ENCODE peak calls at places on chromosomes 2 and 18, in four cellular contexts. C is breast epithelium, Y is SK-N-SH, F is stomach. D is an unnamed sample.
A peak's percentile ranks its signal among the peaks of the same experiment; 100 is the strongest.

GRCh38 chr2:231454361-231454791 is 9.9 kb downstream of the NCL start:
- DNase-seq in C (no peak), Y (no peak), F (no peak), D (no peak)

GRCh38 chr18:79954791-79955190 is 3.3 kb upstream of the SLC66A2 start:
- DNase-seq in C (peak; percentile 15), Y (no peak), F (no peak), D (no peak)

GRCh38 chr2:3377279-3377611 is 373 bp downstream of the EIPR1 start:
- DNase-seq in C (no peak), Y (peak; percentile 76), F (no peak), D (no peak)

GRCh38 chr2:118738524-118739308 is 108.7 kb downstream of the EN1 start:
- DNase-seq in C (no peak), Y (no peak), F (no peak), D (no peak)

GRCh38 chr2:175742367-175742766 is 259.7 kb downstream of the LNPK start:
- DNase-seq in C (no peak), Y (no peak), F (no peak), D (no peak)

GRCh38 chr2:62705859-62706720 is 577 bp downstream of the EHBP1 start:
- DNase-seq in C (peak; percentile 67), Y (peak; percentile 78), F (peak; percentile 49), D (no peak)

GRCh38 chr2:75309596-75310290 is 110.4 kb upstream of the TACR1 start:
- DNase-seq in C (no peak), Y (no peak), F (no peak), D (no peak)

GRCh38 chr18:76955529-76956170 is 133.3 kb downstream of the ZNF236 start:
- DNase-seq in C (no peak), Y (no peak), F (peak; percentile 94), D (no peak)

GRCh38 chr2:240364961-240365775 is 70.3 kb upstream of the GPC1 start:
- DNase-seq in C (no peak), Y (no peak), F (no peak), D (no peak)

GRCh38 chr2:133641497-133641896 is 73.2 kb upstream of the NCKAP5 start:
- DNase-seq in C (peak; percentile 89), Y (no peak), F (peak; percentile 47), D (no peak)

GRCh38 chr2:162002623-162003200 is 71.3 kb downstream of the DPP4 start:
- DNase-seq in C (no peak), Y (no peak), F (no peak), D (no peak)

GRCh38 chr2:7634370-7634769 is 717.2 kb downstream of the RNF144A start:
- DNase-seq in C (no peak), Y (no peak), F (no peak), D (no peak)

GRCh38 chr2:100260712-100261620 is 61.3 kb downstream of the LONRF2 start:
- DNase-seq in C (peak; percentile 70), Y (peak; percentile 83), F (peak; percentile 60), D (peak; percentile 80)

GRCh38 chr18:39448942-39449341 is 1883.3 kb upstream of the CELF4 start:
- DNase-seq in C (no peak), Y (no peak), F (no peak), D (no peak)

GRCh38 chr2:109143214-109144187 is 14.5 kb downstream of the SH3RF3 start:
- DNase-seq in C (no peak), Y (no peak), F (no peak), D (no peak)

GRCh38 chr2:119485336-119486110 is 38.8 kb downstream of the SCTR start:
- DNase-seq in C (no peak), Y (peak; percentile 65), F (peak; percentile 68), D (no peak)

GRCh38 chr2:239870863-239871262 is 154.3 kb downstream of the NDUFA10 start:
- DNase-seq in C (peak; percentile 5), Y (no peak), F (no peak), D (no peak)

GRCh38 chr2:172437419-172438063 is 10.2 kb downstream of the ITGA6 start:
- DNase-seq in C (no peak), Y (no peak), F (no peak), D (no peak)

GRCh38 chr2:217878865-217879595 is 123.8 kb downstream of the TNS1 start:
- DNase-seq in C (no peak), Y (no peak), F (no peak), D (no peak)

GRCh38 chr2:239601201-239601851 is 200.5 kb upstream of the HDAC4 start:
- DNase-seq in C (peak; percentile 30), Y (no peak), F (peak; percentile 24), D (peak; percentile 49)

GRCh38 chr2:64327510-64328414 is 126.2 kb upstream of the LGALSL start:
- DNase-seq in C (no peak), Y (peak; percentile 65), F (no peak), D (peak; percentile 89)

GRCh38 chr2:171434671-171434980 is 600 bp downstream of the DCAF17 start:
- DNase-seq in C (no peak), Y (no peak), F (no peak), D (no peak)

GRCh38 chr2:238786379-238786778 is 61.5 kb upstream of the TWIST2 start:
- DNase-seq in C (no peak), Y (no peak), F (no peak), D (no peak)

GRCh38 chr18:62781893-62782292 is 66.6 kb downstream of the PHLPP1 start:
- DNase-seq in C (no peak), Y (no peak), F (no peak), D (no peak)

GRCh38 chr2:185531721-185532120 is 206.9 kb upstream of the FSIP2 start:
- DNase-seq in C (no peak), Y (no peak), F (no peak), D (no peak)

GRCh38 chr2:185522472-185522871 is 216.1 kb upstream of the FSIP2 start:
- DNase-seq in C (no peak), Y (no peak), F (no peak), D (no peak)

DNA sequence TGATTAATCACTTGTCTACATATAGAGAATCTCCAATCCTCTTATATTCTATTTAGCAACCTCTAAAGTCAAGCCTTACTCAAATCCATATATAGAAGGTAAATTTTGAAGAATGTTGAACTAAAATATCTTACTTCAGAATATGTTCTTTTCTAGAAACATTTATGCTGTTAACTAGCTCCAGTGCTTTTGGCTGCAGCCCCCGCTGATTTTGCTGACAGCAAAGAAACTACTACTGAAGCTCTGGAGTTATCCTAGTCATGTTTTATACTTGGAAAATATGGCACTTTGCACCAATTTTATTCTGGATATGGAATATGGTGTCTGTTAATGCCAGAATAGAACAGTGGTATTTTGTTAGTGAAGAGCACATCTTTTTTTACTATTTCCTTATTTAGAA is 212.4 kb upstream of the FSIP2 start:
- DNase-seq in C (no peak), Y (no peak), F (no peak), D (no peak)
- H3K4me3 ChIP-seq in C (no peak overlapping the region), Y (no peak overlapping the region), F (no peak overlapping the region), D (no peak overlapping the region)

DNA sequence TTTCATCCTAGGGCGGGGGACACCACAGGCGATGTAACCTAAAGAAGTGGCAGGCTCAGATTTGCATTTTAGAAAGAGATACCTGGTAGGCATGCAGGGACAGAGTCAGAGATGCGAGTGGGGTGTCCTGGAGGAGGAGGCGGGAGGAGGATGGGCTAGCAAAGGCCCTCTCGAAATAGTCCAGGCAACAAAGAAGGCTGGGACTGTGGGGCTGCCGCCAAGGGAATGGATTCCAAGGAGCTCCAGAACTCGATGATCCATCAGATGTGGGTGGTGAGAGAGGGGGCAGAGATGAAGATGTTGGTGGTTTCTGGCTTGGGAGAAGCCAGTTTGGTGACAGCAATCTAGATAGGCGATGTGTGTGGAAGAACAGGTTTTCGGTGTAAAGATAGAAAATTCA is 12.5 kb upstream of the INPP5D start:
- DNase-seq in C (no peak), Y (no peak), F (no peak), D (peak; percentile 43)
- H3K27ac ChIP-seq in C (no peak overlapping the region), Y (no peak overlapping the region), F (no peak overlapping the region), D (no peak overlapping the region)

GRCh38 chr18:10141559-10141958 is 227.7 kb downstream of the VAPA start:
- DNase-seq in C (no peak), Y (no peak), F (no peak), D (no peak)

GRCh38 chr18:10142056-10142455 is 228.2 kb downstream of the VAPA start:
- DNase-seq in C (no peak), Y (no peak), F (no peak), D (no peak)

GRCh38 chr18:10140461-10140911 is 226.7 kb downstream of the VAPA start:
- DNase-seq in C (no peak), Y (no peak), F (no peak), D (no peak)

GRCh38 chr18:10139783-10140410 is 226.1 kb downstream of the VAPA start:
- DNase-seq in C (no peak), Y (no peak), F (no peak), D (no peak)

GRCh38 chr18:10140928-10141327 is 227.1 kb downstream of the VAPA start:
- DNase-seq in C (no peak), Y (no peak), F (peak; percentile 58), D (no peak)
- TF ChIP-seq POLR2AphosphoS5 in C (no peak), Y (no peak), F (no peak), D (no peak)

GRCh38 chr2:235670974-235671787 is 177.3 kb downstream of the AGAP1 start:
- DNase-seq in C (no peak), Y (no peak), F (no peak), D (no peak)
- H3K4me3 ChIP-seq in C (peak overlapping the region; percentile 58), Y (no peak overlapping the region), F (peak overlapping the region; percentile 65), D (no peak overlapping the region)

GRCh38 chr2:127508621-127509034 is 17.7 kb downstream of the IWS1 start:
- DNase-seq in C (no peak), Y (peak; percentile 66), F (peak; percentile 53), D (no peak)
- H3K27ac ChIP-seq in C (peak overlapping the region; percentile 29), Y (peak overlapping the region; percentile 86), F (no peak overlapping the region), D (peak overlapping the region; percentile 59)

DNA sequence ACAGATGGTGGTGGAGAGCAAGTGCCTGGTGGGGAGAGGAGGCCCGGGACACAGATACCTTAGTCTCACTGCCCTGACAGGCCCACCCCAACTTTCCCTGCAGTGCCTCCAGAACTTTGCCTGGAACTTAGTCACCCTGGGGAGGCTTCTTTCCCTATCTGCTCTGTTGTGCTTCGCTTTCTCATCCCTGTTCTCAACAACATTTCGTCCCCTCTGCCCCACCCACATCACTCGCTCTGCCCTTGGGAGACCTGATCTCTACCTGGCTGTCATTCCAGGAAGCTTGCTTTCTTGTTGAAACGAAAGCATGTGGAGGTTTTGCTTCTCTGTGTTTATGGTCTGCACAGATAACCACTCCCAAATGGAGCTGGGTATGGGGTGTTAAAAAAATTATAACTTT is 93.8 kb downstream of the PRKCE start:
- DNase-seq in C (no peak), Y (no peak), F (no peak), D (no peak)
- TF ChIP-seq POLR2AphosphoS5 in C (no peak), Y (no peak), F (no peak), D (no peak)

GRCh38 chr18:58576641-58577251 is 52.1 kb downstream of the ALPK2 start:
- DNase-seq in C (no peak), Y (no peak), F (no peak), D (no peak)

GRCh38 chr18:58580078-58580477 is 48.8 kb downstream of the ALPK2 start:
- DNase-seq in C (no peak), Y (no peak), F (no peak), D (no peak)

GRCh38 chr18:58578835-58579560 is 49.9 kb downstream of the ALPK2 start:
- DNase-seq in C (no peak), Y (no peak), F (no peak), D (no peak)

GRCh38 chr18:58579561-58580047 is 49.3 kb downstream of the ALPK2 start:
- DNase-seq in C (no peak), Y (no peak), F (no peak), D (no peak)

GRCh38 chr18:58578321-58578720 is 50.6 kb downstream of the ALPK2 start:
- DNase-seq in C (no peak), Y (peak; percentile 35), F (no peak), D (no peak)
- H3K4me3 ChIP-seq in C (no peak overlapping the region), Y (peak overlapping the region; percentile 67), F (no peak overlapping the region), D (no peak overlapping the region)